ENCODE peak calls at places on chromosomes 5 and 9, in seven cellular contexts. O is cardiac fibroblast, I is psoas muscle, J is uterus, W is nephron progenitor cell, H is WTC11, L is dorsolateral prefrontal cortex. A is an unnamed sample.

GRCh38 chr5:40648150-40648549 is 31.6 kb upstream of the PTGER4 start:
- DNase-seq in J (no peak), I (no peak), L (no peak), W (no peak), H (no peak), O (no peak), A (no peak)

GRCh38 chr5:77376624-77377023 is 115.5 kb downstream of the WDR41 start:
- DNase-seq in J (no peak), I (no peak), W (no peak), H (no peak), L (no peak), O (no peak), A (no peak)

GRCh38 chr9:134348404-134349155 is 22.3 kb downstream of the RXRA start:
- DNase-seq in O (no peak), J (no peak), H (no peak), L (peak; percentile 62), W (no peak), I (no peak), A (no peak)

GRCh38 chr5:16740046-16740445 is 123.2 kb upstream of the RETREG1 start:
- DNase-seq in J (no peak), I (no peak), W (no peak), O (no peak), H (no peak), L (no peak), A (no peak)

GRCh38 chr5:113081881-113082546 is 105.4 kb downstream of the DCP2 start:
- DNase-seq in L (no peak), H (no peak), O (peak; percentile 86), W (no peak), I (no peak), J (no peak), A (no peak)

GRCh38 chr5:80860934-80861613 is 99.1 kb upstream of the RASGRF2 start:
- DNase-seq in I (no peak), J (no peak), W (no peak), O (peak; percentile 24), H (no peak), L (no peak), A (no peak)

GRCh38 chr9:125238915-125239446 is 2.2 kb downstream of the HSPA5 start:
- DNase-seq in J (no peak), I (no peak), H (no peak), L (no peak), O (no peak), W (no peak), A (no peak)

GRCh38 chr5:122053181-122054109 is 24.6 kb downstream of the LOX start:
- DNase-seq in J (peak; percentile 31), L (no peak), O (no peak), W (no peak), H (no peak), I (peak; percentile 15), A (no peak)

GRCh38 chr9:114093761-114094505 is 5.2 kb downstream of the KIF12 start:
- DNase-seq in J (no peak), H (no peak), O (no peak), W (no peak), I (no peak), L (no peak), A (no peak)

GRCh38 chr5:169581580-169582227 is 1.9 kb upstream of the SPDL1 start:
- DNase-seq in J (peak; percentile 65), I (peak; percentile 12), H (peak; percentile 62), O (peak; percentile 83), W (peak; percentile 66), L (no peak), A (no peak)

GRCh38 chr5:29002481-29002880 is 1964.1 kb upstream of the CDH9 start:
- DNase-seq in H (no peak), L (no peak), J (no peak), W (no peak), O (no peak), I (no peak), A (no peak)

GRCh38 chr5:41871866-41872265 is 1.6 kb upstream of the OXCT1 start:
- DNase-seq in W (no peak), J (peak; percentile 22), H (no peak), L (no peak), O (peak; percentile 79), I (no peak), A (no peak)

GRCh38 chr9:20671635-20672034 is 12.4 kb upstream of the FOCAD start:
- DNase-seq in I (no peak), L (no peak), J (no peak), W (no peak), H (no peak), O (no peak), A (no peak)

GRCh38 chr9:121734465-121734864 is 83.0 kb downstream of the DAB2IP start:
- DNase-seq in H (no peak), W (no peak), I (no peak), J (no peak), O (no peak), L (no peak), A (no peak)

GRCh38 chr5:32942225-32942989 is 231.3 kb downstream of the NPR3 start:
- DNase-seq in H (peak; percentile 29), I (no peak), W (peak; percentile 21), J (no peak), L (no peak), O (peak; percentile 57), A (no peak)

GRCh38 chr9:111037744-111038335 is 430 bp downstream of the LPAR1 start:
- DNase-seq in W (peak; percentile 77), I (peak; percentile 42), J (no peak), L (peak; percentile 48), H (peak; percentile 60), O (peak; percentile 28), A (peak; percentile 73)

GRCh38 chr5:175520321-175520720 is 42.0 kb downstream of the SFXN1 start:
- DNase-seq in I (no peak), H (no peak), O (no peak), J (no peak), W (no peak), L (no peak), A (no peak)

GRCh38 chr9:137590469-137591383 is at the start of gene ZMYND19:
- DNase-seq in J (peak; percentile 82), I (peak; percentile 91), L (peak; percentile 82), H (peak; percentile 88), W (peak; percentile 93), O (peak; percentile 83), A (peak; percentile 96)

GRCh38 chr9:4321554-4321953 is 21.7 kb upstream of the GLIS3 start:
- DNase-seq in W (no peak), J (no peak), I (no peak), O (no peak), H (no peak), L (no peak), A (no peak)

GRCh38 chr5:138832218-138832617 is 42.9 kb downstream of the LRRTM2 start:
- DNase-seq in W (no peak), I (no peak), L (no peak), H (no peak), J (no peak), O (peak; percentile 27), A (no peak)

GRCh38 chr5:154136141-154136540 is 54.4 kb upstream of the GALNT10 start:
- DNase-seq in W (no peak), L (no peak), O (no peak), H (no peak), J (no peak), I (no peak), A (no peak)

GRCh38 chr9:107969141-107969540 is 479.6 kb upstream of the KLF4 start:
- DNase-seq in H (no peak), I (no peak), J (no peak), L (no peak), O (no peak), W (no peak), A (no peak)

GRCh38 chr9:86512929-86513328 is 158.7 kb upstream of the TUT7 start:
- DNase-seq in O (no peak), H (no peak), W (no peak), J (no peak), I (no peak), L (no peak), A (no peak)

GRCh38 chr9:32577316-32577715 is 4.4 kb upstream of the NDUFB6 start:
- DNase-seq in O (no peak), J (no peak), L (no peak), I (no peak), H (no peak), W (no peak), A (no peak)

GRCh38 chr5:79689541-79690466 is at the start of gene CMYA5:
- DNase-seq in H (peak; percentile 70), O (peak; percentile 9), J (peak; percentile 74), W (peak; percentile 66), L (peak; percentile 51), I (peak; percentile 84), A (peak; percentile 35)

DNA sequence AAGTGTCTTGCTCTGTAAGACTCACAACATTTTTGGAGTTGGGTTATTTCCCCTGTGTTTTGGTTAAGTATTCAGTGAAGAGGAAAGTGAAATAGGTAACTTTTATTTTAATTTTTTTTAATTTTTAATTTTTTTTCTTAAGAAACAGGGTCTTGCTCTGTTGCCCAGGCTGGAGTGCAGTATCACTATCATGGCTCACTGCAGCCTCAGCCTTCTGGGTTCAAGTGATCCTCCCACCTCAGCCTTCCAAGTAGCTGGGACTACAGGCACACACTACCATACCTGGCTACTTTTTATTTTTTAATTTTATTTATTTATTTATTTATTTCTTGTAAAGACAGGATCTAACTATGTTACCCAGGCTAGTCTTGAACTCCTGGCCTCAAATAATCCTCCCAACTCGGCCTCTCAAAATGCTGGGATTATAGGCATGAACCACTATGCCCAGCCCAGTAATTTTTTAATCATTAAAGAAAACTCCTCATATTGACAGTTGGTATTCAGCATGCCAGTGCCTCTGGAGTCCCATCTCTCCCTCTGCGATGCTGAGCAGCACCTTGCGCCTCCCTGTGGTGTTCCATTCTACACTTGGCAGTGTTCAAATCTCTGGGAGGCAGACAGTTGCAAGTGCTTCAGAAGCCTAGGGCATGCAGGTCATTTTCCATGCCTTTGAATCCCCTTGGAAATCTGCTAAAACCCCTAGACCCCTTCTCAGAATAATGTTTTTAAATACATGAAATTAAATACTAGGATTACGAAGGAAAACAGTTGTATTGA is 41.1 kb downstream of the GARNL3 start:
- DNase-seq in H (peak; percentile 47), I (no peak), J (no peak), W (no peak), O (no peak), L (no peak), A (no peak)
- TF ChIP-seq CTCF in H (no peak), I (no peak), J (no peak), W (no peak), O (no peak), L (no peak), A (no peak)

GRCh38 chr5:44536650-44537260 is 147.5 kb upstream of the FGF10 start:
- DNase-seq in I (no peak), H (peak; percentile 39), W (peak; percentile 53), O (peak; percentile 43), J (peak; percentile 25), L (no peak), A (no peak)
- TF ChIP-seq CTCF in I (peak; percentile 80), H (peak; percentile 56), W (peak; percentile 80), O (peak; percentile 38), J (peak; percentile 43), L (peak; percentile 66), A (peak; percentile 77)

GRCh38 chr5:176609724-176610429 is at the start of gene GPRIN1:
- DNase-seq in I (peak; percentile 63), O (peak; percentile 44), H (peak; percentile 66), W (peak; percentile 89), J (no peak), L (no peak), A (peak; percentile 78)
- TF ChIP-seq CTCF in I (peak; percentile 38), O (no peak), H (no peak), W (no peak), J (no peak), L (peak; percentile 39), A (no peak)

GRCh38 chr9:1845421-1845820 is 169.7 kb upstream of the SMARCA2 start:
- DNase-seq in I (no peak), O (no peak), L (no peak), W (no peak), H (no peak), J (no peak), A (no peak)

GRCh38 chr9:1837453-1838084 is 177.6 kb upstream of the SMARCA2 start:
- DNase-seq in H (peak; percentile 76), O (peak; percentile 18), L (no peak), W (peak; percentile 59), J (no peak), I (no peak), A (no peak)

GRCh38 chr9:1839984-1840383 is 175.2 kb upstream of the SMARCA2 start:
- DNase-seq in H (no peak), W (no peak), L (no peak), O (no peak), J (no peak), I (no peak), A (no peak)
- TF ChIP-seq CTCF in H (no peak), W (no peak), L (no peak), O (no peak), J (no peak), I (no peak), A (no peak)